ENCODE peak calls at places on chromosomes 5 and 9, in ten cellular contexts. M is CD8-positive, alpha-beta T cell; E is mesenteric fat pad; R is RPMI8226; I is activated T-cell treated with anti-CD3 and anti-CD28 coated beads, Interleukin-2, amount 50 U/mL, for 72 hours; Q is anterior cingulate cortex; W is body of pancreas; Y is activated CD8-positive, alpha-beta T cell treated with anti-CD3 and anti-CD28 coated beads, Interleukin-2, amount 10 ng/mL, durations not matched to agents 7 days and 5 days; G is germinal center; Z is GM13977. L is an unnamed sample.

GRCh38 chr9:137390553-137391410 is 32.2 kb downstream of the EXD3 start:
- DNase-seq in M (no peak), Y (no peak), E (no peak), Q (no peak), W (peak), R (peak), Z (no peak), G (no peak), I (no peak), L (no peak)

GRCh38 chr5:128395073-128395472 is 143.0 kb downstream of the FBN2 start:
- DNase-seq in Z (no peak), W (no peak), I (no peak), Y (no peak), G (no peak), R (no peak), M (no peak), E (no peak), Q (no peak), L (no peak)

GRCh38 chr9:27019589-27019988 is 14.1 kb upstream of the LRRC19 start:
- DNase-seq in M (no peak), Y (no peak), Z (no peak), I (no peak), W (no peak), Q (no peak), G (no peak), E (no peak), R (no peak), L (no peak)

GRCh38 chr9:36878161-36878560 is 155.9 kb downstream of the PAX5 start:
- DNase-seq in G (no peak), Q (no peak), R (no peak), I (no peak), M (no peak), Y (no peak), Z (no peak), E (no peak), W (no peak), L (no peak)

GRCh38 chr5:175060264-175060663 is 335.9 kb downstream of the MSX2 start:
- DNase-seq in I (no peak), G (no peak), Z (no peak), Y (peak), R (no peak), Q (no peak), W (no peak), M (no peak), E (no peak), L (no peak)

GRCh38 chr9:8447618-8448017 is 648.0 kb upstream of the DMAC1 start:
- DNase-seq in W (no peak), R (no peak), E (no peak), M (no peak), Y (no peak), Q (no peak), Z (no peak), G (no peak), I (no peak), L (no peak)

GRCh38 chr5:128534729-128535128 is 3.3 kb downstream of the FBN2 start:
- DNase-seq in Q (no peak), E (no peak), Z (no peak), R (no peak), Y (no peak), W (no peak), I (no peak), M (no peak), G (no peak), L (no peak)

GRCh38 chr5:41218929-41219328 is 5.6 kb upstream of the C6 start:
- DNase-seq in Q (no peak), E (no peak), R (no peak), M (no peak), G (no peak), Y (no peak), W (no peak), Z (no peak), I (no peak), L (no peak)

GRCh38 chr9:88661759-88662158 is 126.8 kb downstream of the NXNL2 start:
- DNase-seq in Y (no peak), W (no peak), I (no peak), Q (no peak), M (no peak), Z (no peak), G (no peak), E (no peak), R (no peak), L (no peak)

GRCh38 chr5:35183243-35183955 is 46.9 kb downstream of the PRLR start:
- DNase-seq in Q (no peak), W (peak), Y (peak), M (no peak), G (peak), R (peak), I (peak), E (no peak), Z (peak), L (no peak)

GRCh38 chr5:82538339-82539034 is 260.3 kb upstream of the RPS23 start:
- DNase-seq in G (no peak), R (no peak), M (no peak), E (no peak), W (no peak), I (no peak), Y (no peak), Z (no peak), Q (no peak), L (no peak)

L was measured in GDM1.